ENCODE peak calls at places on chromosomes 7 and 10, in four cellular contexts. Z is fibroblast of mammary gland, C is KG1, D is fibroblast of the aortic adventitia. Y is an unnamed sample.

GRCh38 chr7:6650086-6650485 is 13.0 kb downstream of the ZNF316 start:
- DNase-seq in Z (no peak), C (no peak), D (no peak), Y (no peak)

GRCh38 chr10:87750001-87750651 is 67.9 kb downstream of the ATAD1 start:
- DNase-seq in Z (peak), C (no peak), D (peak), Y (no peak)

GRCh38 chr7:31043035-31043434 is 9.1 kb upstream of the ADCYAP1R1 start:
- DNase-seq in Z (no peak), C (no peak), D (no peak), Y (no peak)

GRCh38 chr10:100535338-100535714 is 417 bp upstream of the HIF1AN start:
- DNase-seq in Z (no peak), C (no peak), D (no peak), Y (no peak)

GRCh38 chr7:134288265-134288664 is 28.5 kb downstream of the SLC35B4 start:
- DNase-seq in Z (no peak), C (no peak), D (no peak), Y (no peak)

GRCh38 chr7:130374507-130374906 is 5.8 kb upstream of the CPA1 start:
- DNase-seq in Z (no peak), C (no peak), D (no peak), Y (no peak)

GRCh38 chr7:150986099-150986512 is 4.7 kb upstream of the NOS3 start:
- DNase-seq in Z (peak), C (no peak), D (peak), Y (peak)

GRCh38 chr10:101071885-101072433 is 10.2 kb downstream of the KAZALD1 start:
- DNase-seq in Z (no peak), C (no peak), D (no peak), Y (no peak)

GRCh38 chr7:45146531-45147379 is 10.8 kb upstream of the RAMP3 start:
- DNase-seq in Z (no peak), C (no peak), D (no peak), Y (no peak)

GRCh38 chr10:13051126-13051694 is 48.8 kb upstream of the OPTN start:
- DNase-seq in Z (no peak), C (no peak), D (no peak), Y (no peak)

GRCh38 chr10:70087641-70088040 is 35.0 kb downstream of the MACROH2A2 start:
- DNase-seq in Z (peak), C (no peak), D (peak), Y (no peak)

GRCh38 chr7:50690541-50691011 is 92.1 kb downstream of the GRB10 start:
- DNase-seq in Z (peak), C (no peak), D (no peak), Y (no peak)

GRCh38 chr7:70343519-70343918 is 745.2 kb downstream of the AUTS2 start:
- DNase-seq in Z (no peak), C (no peak), D (no peak), Y (no peak)

GRCh38 chr7:158912406-158912805 is 56.0 kb downstream of the DYNC2I1 start:
- DNase-seq in Z (no peak), C (no peak), D (no peak), Y (no peak)

GRCh38 chr7:81484266-81484665 is 285.6 kb downstream of the HGF start:
- DNase-seq in Z (peak), C (no peak), D (peak), Y (no peak)

GRCh38 chr10:101814466-101815041 is 3.7 kb downstream of the OGA start:
- DNase-seq in Z (no peak), C (no peak), D (peak), Y (no peak)

GRCh38 chr7:74175270-74175803 is 1.2 kb downstream of the EIF4H start:
- DNase-seq in Z (no peak), C (no peak), D (no peak), Y (no peak)

GRCh38 chr7:16393862-16394422 is 27.4 kb downstream of the CRPPA start:
- DNase-seq in Z (no peak), C (no peak), D (no peak), Y (no peak)

GRCh38 chr7:1920266-1920681 is 250.2 kb downstream of the ELFN1 start:
- DNase-seq in Z (peak), C (no peak), D (no peak), Y (peak)

GRCh38 chr10:103814104-103814503 is 41.3 kb downstream of the SH3PXD2A start:
- DNase-seq in Z (no peak), C (no peak), D (no peak), Y (no peak)

GRCh38 chr7:14950013-14950412 is 47.5 kb upstream of the DGKB start:
- DNase-seq in Z (peak), C (no peak), D (no peak), Y (no peak)

GRCh38 chr7:127588697-127589482 is 679 bp downstream of the ARF5 start:
- DNase-seq in Z (peak), C (no peak), D (peak), Y (no peak)

GRCh38 chr7:1852781-1853618 is 182.9 kb downstream of the ELFN1 start:
- DNase-seq in Z (no peak), C (no peak), D (no peak), Y (peak)

GRCh38 chr10:70898687-70899086 is 10.3 kb upstream of the PCBD1 start:
- DNase-seq in Z (no peak), C (no peak), D (no peak), Y (no peak)

GRCh38 chr7:55550838-55551537 is 21.3 kb downstream of the VOPP1 start:
- DNase-seq in Z (no peak), C (no peak), D (no peak), Y (no peak)

GRCh38 chr7:38502289-38502688 is 128.9 kb downstream of the AMPH start:
- DNase-seq in Z (no peak), C (no peak), D (no peak), Y (no peak)

GRCh38 chr10:101817542-101818118 is 614 bp downstream of the OGA start:
- DNase-seq in Z (peak), C (peak), D (peak), Y (peak)

GRCh38 chr7:100694196-100694745 is at the start of gene GIGYF1:
- DNase-seq in Z (peak), C (no peak), D (peak), Y (peak)

GRCh38 chr7:90248706-90249105 is 3.7 kb downstream of the CFAP69 start:
- DNase-seq in Z (no peak), C (no peak), D (no peak), Y (no peak)

GRCh38 chr10:89615824-89616223 is 29.2 kb downstream of the PANK1 start:
- DNase-seq in Z (peak), C (no peak), D (peak), Y (no peak)